ENCODE peak calls at places on chromosomes 2 and 18, in four cellular contexts. G is spleen, U is K562, X is transverse colon. Z is an unnamed sample.

GRCh38 chr2:1995584-1995983 is 251.3 kb upstream of the PXDN start:
- DNase-seq in X (no peak), U (no peak), G (no peak), Z (no peak)

GRCh38 chr2:33068261-33068660 is 121.5 kb downstream of the LTBP1 start:
- DNase-seq in U (no peak), G (no peak), X (no peak), Z (peak; percentile 16)

GRCh38 chr2:68901199-68901515 is 30.0 kb upstream of the BMP10 start:
- DNase-seq in U (no peak), G (no peak), X (no peak), Z (no peak)

GRCh38 chr2:187056416-187057333 is 207.7 kb upstream of the ZSWIM2 start:
- DNase-seq in U (no peak), G (no peak), X (no peak), Z (no peak)

GRCh38 chr2:73291093-73291460 is 2.3 kb downstream of the EGR4 start:
- DNase-seq in G (peak; percentile 85), X (peak; percentile 45), U (peak; percentile 59), Z (no peak)

GRCh38 chr2:158089322-158089721 is 12.4 kb upstream of the UPP2 start:
- DNase-seq in U (no peak), X (no peak), G (no peak), Z (no peak)

GRCh38 chr18:69838620-69839411 is 108.9 kb downstream of the CD226 start:
- DNase-seq in G (no peak), X (no peak), U (peak; percentile 67), Z (peak; percentile 34)

GRCh38 chr2:235939471-235939870 is 228.7 kb downstream of the GBX2 start:
- DNase-seq in X (no peak), G (peak; percentile 46), U (no peak), Z (no peak)

GRCh38 chr2:20242727-20243377 is 17.9 kb upstream of the SDC1 start:
- DNase-seq in X (no peak), U (peak; percentile 20), G (no peak), Z (no peak)

GRCh38 chr18:5466256-5466655 is 77.5 kb downstream of the EPB41L3 start:
- DNase-seq in U (no peak), G (no peak), X (no peak), Z (no peak)

GRCh38 chr2:234251326-234252271 is 201.1 kb downstream of the SPP2 start:
- DNase-seq in U (no peak), X (peak; percentile 48), G (no peak), Z (peak; percentile 60)

GRCh38 chr18:2856499-2856898 is 9.7 kb downstream of the EMILIN2 start:
- DNase-seq in X (no peak), G (no peak), U (no peak), Z (no peak)

GRCh38 chr2:25255745-25256485 is 85.8 kb downstream of the DNMT3A start:
- DNase-seq in U (no peak), G (no peak), X (no peak), Z (no peak)

GRCh38 chr18:49178736-49179135 is 228.0 kb upstream of the SMAD7 start:
- DNase-seq in X (no peak), G (no peak), U (peak; percentile 25), Z (no peak)

GRCh38 chr18:9876867-9877654 is 8.7 kb upstream of the TXNDC2 start:
- DNase-seq in G (no peak), U (peak; percentile 80), X (no peak), Z (peak; percentile 29)
- TF ChIP-seq POLR2A in G (no peak), U (peak; percentile 71), X (no peak), Z (no peak)

GRCh38 chr2:191206613-191207471 is 38.4 kb upstream of the MYO1B start:
- DNase-seq in U (no peak), X (peak; percentile 10), G (no peak), Z (no peak)
- TF ChIP-seq POLR2A in U (no peak), X (peak; percentile 15), G (no peak), Z (no peak)

GRCh38 chr2:105358593-105358992 is 21.3 kb downstream of the C2orf49 start:
- DNase-seq in G (no peak), X (no peak), U (no peak), Z (no peak)
- TF ChIP-seq POLR2A in G (no peak), X (no peak), U (no peak), Z (no peak)

GRCh38 chr18:57589162-57589561 is 2.7 kb upstream of the FECH start:
- DNase-seq in G (no peak), U (peak; percentile 39), X (no peak), Z (no peak)

GRCh38 chr18:57585846-57586242 is 658 bp downstream of the FECH start:
- DNase-seq in U (no peak), G (no peak), X (no peak), Z (no peak)

GRCh38 chr18:57585421-57585820 is 1.1 kb downstream of the FECH start:
- DNase-seq in G (no peak), X (no peak), U (no peak), Z (no peak)

GRCh38 chr18:57587262-57587661 is 760 bp upstream of the FECH start:
- DNase-seq in U (peak; percentile 17), X (no peak), G (no peak), Z (no peak)

DNA sequence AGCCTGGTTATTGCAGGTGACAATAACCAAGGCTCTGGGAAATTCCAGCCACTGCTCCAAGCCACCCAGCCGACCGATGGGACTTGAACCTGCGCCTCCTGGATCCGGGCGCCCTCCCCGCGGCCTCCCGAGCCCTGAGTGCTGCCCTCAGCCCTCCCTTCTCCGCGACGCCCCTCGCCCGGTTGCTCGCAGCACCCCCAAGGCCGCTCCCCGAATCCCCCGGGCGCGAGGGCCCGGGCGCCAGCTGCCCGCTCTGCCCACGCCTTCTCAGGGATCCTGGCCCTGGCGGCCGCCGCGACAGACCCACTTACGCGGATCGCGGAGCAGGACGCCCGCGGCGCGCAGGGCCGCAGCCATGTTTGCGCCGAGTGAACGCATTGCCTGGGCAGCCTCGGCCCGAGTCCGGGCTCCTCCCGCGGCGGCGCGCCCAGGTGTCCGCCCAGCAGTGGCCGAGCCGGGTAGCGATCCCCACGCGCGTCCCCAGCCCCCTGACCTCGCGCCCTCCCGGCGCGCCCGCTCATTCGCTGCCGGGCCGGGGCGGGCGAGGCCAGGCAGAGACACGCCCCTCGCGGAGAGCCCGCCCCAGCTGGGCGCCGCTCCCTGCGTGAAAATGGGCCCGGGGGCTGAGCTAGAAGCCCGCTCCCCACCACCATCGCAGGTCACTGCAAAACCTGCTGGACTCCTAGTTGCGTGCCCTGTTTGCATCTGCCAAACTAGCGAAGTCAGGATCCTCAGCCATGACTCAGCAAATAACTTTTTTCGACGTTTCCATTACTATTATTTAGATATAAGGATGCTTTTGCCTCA is at the start of gene FECH:
- DNase-seq in G (peak; percentile 94), U (peak; percentile 80), X (peak; percentile 86), Z (peak; percentile 63)
- TF ChIP-seq POLR2A in G (no peak), U (peak; percentile 65), X (peak; percentile 69), Z (peak; percentile 92)

DNA sequence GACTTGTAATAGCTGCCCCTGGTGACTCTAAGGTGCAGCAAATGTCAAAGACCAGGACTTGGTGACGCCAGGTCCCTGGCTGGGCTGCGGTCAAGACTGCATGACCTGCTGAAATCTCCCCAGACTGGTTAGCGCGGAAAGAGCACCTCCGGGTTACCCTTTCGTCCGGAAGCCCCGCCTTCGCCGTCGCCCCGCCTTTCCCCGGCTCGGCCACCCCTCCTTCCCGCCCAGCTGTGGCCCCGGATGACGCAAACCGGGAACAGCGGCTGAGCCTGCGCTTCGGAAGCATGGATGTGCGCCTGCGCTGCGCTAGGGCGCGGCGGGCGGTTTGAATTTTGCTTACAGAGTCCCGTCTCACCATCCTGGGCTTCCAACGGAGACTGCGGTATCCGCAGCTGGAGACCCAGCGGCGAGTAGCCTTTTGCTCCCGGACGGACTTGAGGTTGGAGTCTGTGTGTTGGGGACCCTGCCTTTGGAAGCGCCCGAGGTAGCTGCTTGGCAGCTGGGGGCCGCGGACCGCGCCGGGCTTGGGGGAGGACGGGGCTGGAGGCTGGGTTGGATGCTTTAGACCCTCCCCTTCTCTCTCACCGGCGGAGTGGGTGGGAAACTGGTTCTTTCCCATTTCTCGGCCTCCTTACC is at the start of gene SKA1:
- DNase-seq in U (peak; percentile 92), X (peak; percentile 95), G (peak; percentile 98), Z (peak; percentile 70)
- TF ChIP-seq POLR2A in U (peak; percentile 83), X (peak; percentile 82), G (no peak), Z (peak; percentile 63)

GRCh38 chr2:42359304-42359749 is 1.7 kb downstream of the COX7A2L start:
- DNase-seq in U (no peak), G (no peak), X (no peak), Z (no peak)

GRCh38 chr2:42359894-42360483 is 1.0 kb downstream of the COX7A2L start:
- DNase-seq in X (no peak), U (peak; percentile 45), G (no peak), Z (no peak)

GRCh38 chr2:42361728-42362298 is 796 bp upstream of the COX7A2L start:
- DNase-seq in U (no peak), X (no peak), G (no peak), Z (no peak)

GRCh38 chr2:42360493-42360889 is 526 bp downstream of the COX7A2L start:
- DNase-seq in X (no peak), U (no peak), G (no peak), Z (no peak)

DNA sequence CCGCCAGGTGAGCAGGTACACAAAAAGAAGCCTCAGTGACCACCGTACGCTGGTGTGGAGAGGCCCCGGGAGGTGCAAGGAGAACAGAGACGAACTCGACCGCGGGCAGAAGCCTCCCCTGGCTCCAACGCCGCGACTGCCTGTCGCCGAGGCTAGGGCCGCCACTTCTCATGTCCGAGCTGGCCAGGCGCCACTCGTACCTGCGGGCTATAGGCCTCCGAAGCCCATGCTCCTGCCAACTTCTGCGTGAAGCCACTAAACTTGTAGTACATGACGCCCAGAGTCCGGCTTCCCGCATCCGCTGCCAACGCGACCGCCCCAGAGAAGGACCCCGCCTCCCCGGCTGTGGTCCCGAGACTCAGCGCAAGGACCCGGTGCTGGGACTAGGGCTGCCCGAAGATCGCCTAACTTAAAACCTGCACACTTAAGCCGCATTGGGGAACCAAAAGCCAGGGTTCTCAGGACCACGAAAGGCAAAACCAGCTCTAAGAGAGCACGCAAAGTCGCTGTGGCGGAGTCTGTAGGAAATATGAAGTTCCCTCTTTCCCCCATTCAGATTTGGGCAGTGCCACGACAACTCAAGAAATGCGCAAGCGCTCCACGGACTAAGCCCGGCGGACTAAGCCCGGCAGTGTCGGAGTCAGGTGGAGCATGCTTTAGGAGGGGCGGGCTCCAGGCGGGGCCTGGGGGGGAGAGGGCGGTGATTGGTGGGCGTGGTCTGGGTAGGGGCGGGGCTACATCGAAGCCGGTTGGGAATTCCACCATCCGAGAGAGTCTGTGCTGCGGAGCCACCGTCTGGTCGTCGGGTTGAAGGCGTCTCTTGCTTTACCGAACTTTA is at the start of gene COX7A2L:
- DNase-seq in G (peak; percentile 99), X (peak; percentile 98), U (peak; percentile 99), Z (peak; percentile 90)
- TF ChIP-seq POLR2A in G (no peak), X (peak; percentile 86), U (peak; percentile 86), Z (peak; percentile 60)

GRCh38 chr2:28751956-28752607 is 452 bp downstream of the PPP1CB start:
- DNase-seq in X (no peak), G (peak; percentile 95), U (no peak), Z (peak; percentile 50)
- TF ChIP-seq POLR2A in X (no peak), G (no peak), U (no peak), Z (peak; percentile 46)